ENCODE peak calls at places on chromosomes 1 and 21, in eight cellular contexts. Z is choroid plexus epithelial cell, I is heart left ventricle, A is fibroblast of lung, N is heart right ventricle, Q is Peyer's patch, S is astrocyte, G is stomach. T is an unnamed sample.

GRCh38 chr1:215279682-215280081 is 197.1 kb downstream of the KCNK2 start:
- DNase-seq in A (no peak), S (no peak), Z (no peak), Q (no peak), G (no peak), I (no peak), N (no peak), T (no peak)

GRCh38 chr1:118084400-118084799 is 100.6 kb downstream of the SPAG17 start:
- DNase-seq in S (no peak), N (no peak), I (no peak), A (no peak), Q (no peak), Z (no peak), G (no peak), T (no peak)

GRCh38 chr1:37410815-37411214 is 63.6 kb upstream of the ZC3H12A start:
- DNase-seq in S (no peak), I (no peak), N (peak), Q (no peak), G (no peak), Z (peak), A (peak), T (peak)

GRCh38 chr1:18020021-18020817 is 87.4 kb upstream of the IGSF21 start:
- DNase-seq in S (no peak), N (no peak), I (no peak), Z (no peak), A (no peak), Q (peak), G (no peak), T (no peak)

GRCh38 chr1:119743776-119744597 is 24.7 kb downstream of the HMGCS2 start:
- DNase-seq in S (peak), Q (peak), I (no peak), Z (peak), A (peak), N (peak), G (peak), T (peak)

GRCh38 chr1:40140211-40140709 is 20.9 kb upstream of the RLF start:
- DNase-seq in I (no peak), G (no peak), Q (no peak), S (peak), N (no peak), A (peak), Z (peak), T (peak)

GRCh38 chr1:36008546-36009197 is 75.2 kb upstream of the TEKT2 start:
- DNase-seq in Q (no peak), Z (peak), G (no peak), N (no peak), S (peak), I (no peak), A (peak), T (peak)

GRCh38 chr1:100141192-100141591 is 8.2 kb downstream of the TRMT13 start:
- DNase-seq in Z (no peak), G (no peak), S (no peak), N (no peak), Q (no peak), A (no peak), I (no peak), T (no peak)

GRCh38 chr1:100785399-100786082 is 66.0 kb downstream of the VCAM1 start:
- DNase-seq in Z (peak), A (peak), I (no peak), G (no peak), S (peak), Q (no peak), N (no peak), T (no peak)

GRCh38 chr1:63916485-63917360 is 142.9 kb downstream of the ROR1 start:
- DNase-seq in Q (no peak), N (no peak), A (no peak), Z (no peak), S (no peak), G (peak), I (no peak), T (no peak)

GRCh38 chr1:157073944-157074685 is 25.5 kb downstream of the ETV3L start:
- DNase-seq in Q (no peak), Z (peak), G (peak), I (peak), S (peak), A (peak), N (peak), T (peak)

GRCh38 chr1:93804412-93804811 is 74.6 kb downstream of the DNTTIP2 start:
- DNase-seq in Q (no peak), S (peak), N (no peak), Z (peak), I (no peak), A (peak), G (no peak), T (peak)
- H3K4me3 ChIP-seq in Q (no peak), S (peak), N (no peak), Z (no peak), I (no peak), A (peak), G (no peak), T (no peak)

GRCh38 chr1:31709060-31709459 is 5.2 kb upstream of the COL16A1 start:
- DNase-seq in G (no peak), Z (no peak), N (no peak), A (no peak), I (no peak), Q (no peak), S (no peak), T (no peak)

GRCh38 chr1:31715097-31715872 is 11.5 kb upstream of the COL16A1 start:
- DNase-seq in Z (peak), G (peak), I (peak), S (peak), Q (peak), A (peak), N (peak), T (peak)

GRCh38 chr1:31712625-31713024 is 8.8 kb upstream of the COL16A1 start:
- DNase-seq in Q (no peak), G (peak), I (no peak), S (peak), Z (peak), A (peak), N (peak), T (peak)

GRCh38 chr1:31714442-31715096 is 10.8 kb upstream of the COL16A1 start:
- DNase-seq in S (peak), Q (peak), N (peak), Z (peak), I (peak), A (peak), G (peak), T (peak)

GRCh38 chr1:31712041-31712440 is 8.2 kb upstream of the COL16A1 start:
- DNase-seq in N (no peak), G (no peak), A (peak), S (peak), I (no peak), Q (no peak), Z (peak), T (no peak)
- TF ChIP-seq CTCF in N (no peak), G (no peak), A (no peak), S (no peak), I (no peak), Q (no peak), Z (no peak), T (no peak)

GRCh38 chr1:198677027-198677426 is 38.2 kb downstream of the PTPRC start:
- DNase-seq in S (peak), N (no peak), I (no peak), G (no peak), A (peak), Q (no peak), Z (peak), T (peak)

GRCh38 chr1:198676253-198676652 is 37.4 kb downstream of the PTPRC start:
- DNase-seq in N (no peak), S (no peak), G (no peak), A (peak), I (no peak), Q (no peak), Z (no peak), T (no peak)

GRCh38 chr1:198671136-198671535 is 32.3 kb downstream of the PTPRC start:
- DNase-seq in I (no peak), A (no peak), S (no peak), G (no peak), N (no peak), Q (no peak), Z (no peak), T (no peak)

GRCh38 chr1:198672124-198672523 is 33.3 kb downstream of the PTPRC start:
- DNase-seq in A (peak), I (no peak), Q (no peak), Z (peak), G (no peak), N (no peak), S (peak), T (no peak)

GRCh38 chr1:198674009-198674408 is 35.2 kb downstream of the PTPRC start:
- DNase-seq in I (no peak), N (no peak), Q (no peak), G (no peak), Z (no peak), S (no peak), A (no peak), T (no peak)
- H3K4me3 ChIP-seq in I (no peak), N (no peak), Q (no peak), G (no peak), Z (no peak), S (no peak), A (no peak), T (no peak)

DNA sequence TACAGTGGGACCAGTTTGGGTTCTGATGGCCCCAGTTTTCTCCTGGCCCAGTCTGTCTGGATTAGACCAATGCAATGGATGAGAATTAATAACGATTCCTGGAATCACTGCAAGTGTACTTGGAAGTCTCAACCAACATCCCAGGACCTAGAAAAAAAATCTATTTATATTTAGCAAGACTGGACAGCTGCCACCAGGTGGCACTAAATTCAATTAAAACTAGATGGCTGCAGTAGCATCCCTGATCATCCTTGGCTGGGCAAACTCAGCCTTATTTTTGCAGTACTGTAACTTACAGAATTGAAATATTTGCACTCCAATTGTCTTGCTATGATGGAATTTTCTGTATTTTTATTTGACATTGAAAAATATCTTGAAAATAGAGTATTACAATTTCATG is 165.7 kb downstream of the NCAM2 start:
- DNase-seq in G (peak), I (no peak), Q (peak), A (peak), S (peak), Z (peak), N (no peak), T (peak)
- TF ChIP-seq CTCF in G (peak), I (peak), Q (no peak), A (peak), S (peak), Z (peak), N (peak), T (peak)

GRCh38 chr21:42524341-42525227 is 10.9 kb downstream of the SLC37A1 start:
- DNase-seq in Q (peak), I (peak), A (peak), S (peak), N (peak), Z (peak), G (peak), T (no peak)

GRCh38 chr21:42523941-42524340 is 10.3 kb downstream of the SLC37A1 start:
- DNase-seq in N (no peak), Q (no peak), S (no peak), A (no peak), Z (no peak), G (peak), I (no peak), T (no peak)

GRCh38 chr21:42526379-42526727 is 12.7 kb downstream of the SLC37A1 start:
- DNase-seq in Z (peak), N (peak), I (peak), S (no peak), Q (no peak), A (no peak), G (peak), T (no peak)

GRCh38 chr21:42525676-42526378 is 12.2 kb downstream of the SLC37A1 start:
- DNase-seq in S (no peak), I (no peak), A (no peak), Q (no peak), Z (no peak), G (no peak), N (no peak), T (no peak)

GRCh38 chr21:42525228-42525604 is 11.6 kb downstream of the SLC37A1 start:
- DNase-seq in Q (no peak), S (no peak), G (no peak), N (no peak), A (no peak), Z (peak), I (no peak), T (peak)
- H3K4me3 ChIP-seq in Q (peak), S (no peak), G (peak), N (peak), A (peak), Z (peak), I (no peak), T (no peak)

GRCh38 chr1:96238426-96238825 is 483.2 kb upstream of the PTBP2 start:
- DNase-seq in I (no peak), G (no peak), Q (no peak), Z (no peak), A (no peak), S (no peak), N (no peak), T (no peak)

GRCh38 chr1:96234299-96234698 is 487.3 kb upstream of the PTBP2 start:
- DNase-seq in I (no peak), S (peak), N (peak), Q (no peak), G (peak), A (peak), Z (peak), T (peak)

GRCh38 chr1:96233422-96233821 is 488.2 kb upstream of the PTBP2 start:
- DNase-seq in S (no peak), Z (no peak), A (peak), N (no peak), Q (no peak), I (no peak), G (no peak), T (no peak)

GRCh38 chr1:96240438-96240837 is 481.1 kb upstream of the PTBP2 start:
- DNase-seq in G (no peak), N (no peak), A (no peak), Q (no peak), S (no peak), I (no peak), Z (no peak), T (no peak)

DNA sequence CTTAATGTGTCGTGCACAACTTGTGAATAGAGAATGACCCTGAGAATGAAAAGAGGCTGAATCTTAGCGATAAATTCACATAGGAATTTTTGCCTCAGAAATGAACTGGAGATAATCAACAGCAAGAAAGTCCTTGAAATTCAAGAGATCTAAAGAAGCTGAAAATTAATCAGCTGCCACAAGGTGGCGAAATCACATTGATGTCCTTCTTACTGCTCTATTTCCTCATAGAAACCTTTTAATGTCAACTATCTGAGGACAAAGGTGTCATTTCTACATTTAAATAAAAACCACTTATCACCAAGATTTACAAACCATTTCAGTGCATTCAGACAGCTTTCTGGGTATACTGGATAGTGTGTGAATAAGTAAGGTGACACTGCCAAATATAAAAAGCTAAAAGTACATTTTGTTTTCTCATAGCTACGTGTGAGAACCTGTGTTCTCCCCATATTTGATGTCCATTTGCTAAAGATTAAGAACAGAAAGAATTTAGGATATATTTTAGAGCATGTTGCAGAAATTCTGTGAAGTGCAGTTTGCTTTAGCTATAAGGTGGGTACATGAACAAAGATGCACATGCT is 485.3 kb upstream of the PTBP2 start:
- DNase-seq in N (no peak), A (peak), S (peak), Q (no peak), G (peak), Z (peak), I (no peak), T (peak)
- TF ChIP-seq CTCF in N (peak), A (peak), S (peak), Q (peak), G (peak), Z (peak), I (peak), T (peak)

DNA sequence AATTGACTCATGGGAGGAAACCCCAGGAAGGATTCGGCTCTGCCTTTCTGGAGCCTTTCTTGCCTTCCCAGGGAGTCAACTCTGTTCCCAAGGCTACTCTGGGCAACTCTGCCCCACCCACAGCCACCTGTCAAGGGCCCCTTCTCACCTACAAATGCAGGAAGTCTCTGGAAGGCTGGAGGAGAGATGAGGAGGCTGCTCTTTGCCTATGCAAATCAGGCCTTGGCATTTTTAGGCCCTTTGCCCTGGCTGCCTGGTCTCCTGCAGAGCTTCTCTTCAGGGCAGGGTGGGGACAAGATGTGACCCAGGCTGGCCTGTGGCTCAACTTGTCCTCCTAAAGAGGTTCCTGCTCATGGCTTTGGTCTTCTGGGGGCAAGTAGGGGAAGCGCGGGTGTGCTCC is 5.4 kb downstream of the SLC6A9 start:
- DNase-seq in I (no peak), S (no peak), Z (no peak), Q (peak), G (peak), N (no peak), A (no peak), T (peak)
- H3K4me3 ChIP-seq in I (no peak), S (no peak), Z (no peak), Q (no peak), G (no peak), N (no peak), A (no peak), T (no peak)

T was measured in epithelial cell of esophagus.